ENCODE peak calls at places on chromosomes 7 and 10, in six cellular contexts. X, I, A, H, C and W are unnamed samples.

GRCh38 chr7:140165422-140165821 is 11.4 kb downstream of the KDM7A start:
- DNase-seq in I (no peak), C (no peak), A (no peak), H (no peak), X (no peak), W (no peak)

GRCh38 chr7:36777062-36777461 is 52.8 kb upstream of the AOAH start:
- DNase-seq in A (no peak), C (peak; percentile 26), X (peak; percentile 35), I (no peak), H (no peak), W (no peak)

GRCh38 chr10:62018141-62018911 is 116.8 kb downstream of the ARID5B start:
- DNase-seq in H (no peak), A (no peak), C (no peak), I (no peak), X (no peak), W (no peak)

GRCh38 chr10:101777857-101778145 is 1.9 kb upstream of the FGF8 start:
- DNase-seq in X (no peak), C (no peak), H (no peak), A (no peak), I (peak; percentile 62), W (no peak)

GRCh38 chr7:32393861-32394260 is 96.3 kb downstream of the LSM5 start:
- DNase-seq in C (no peak), H (no peak), A (no peak), I (no peak), X (no peak), W (no peak)

GRCh38 chr10:113492181-113492580 is 60.7 kb upstream of the HABP2 start:
- DNase-seq in I (no peak), C (no peak), H (no peak), X (no peak), A (no peak), W (no peak)

GRCh38 chr7:96997512-96998032 is 7.8 kb upstream of the DLX6 start:
- DNase-seq in H (no peak), A (no peak), I (no peak), X (no peak), C (no peak), W (no peak)

GRCh38 chr7:142797799-142798377 is 27.1 kb downstream of the PRSS2 start:
- DNase-seq in C (no peak), H (no peak), I (no peak), A (no peak), X (no peak), W (no peak)

GRCh38 chr7:96819111-96819700 is 109.6 kb upstream of the SEM1 start:
- DNase-seq in X (no peak), I (no peak), A (no peak), C (no peak), H (no peak), W (no peak)

GRCh38 chr10:76408646-76409045 is 977.2 kb downstream of the LRMDA start:
- DNase-seq in H (no peak), I (no peak), X (no peak), C (no peak), A (no peak), W (no peak)

GRCh38 chr10:72037266-72037665 is 51.1 kb downstream of the SPOCK2 start:
- DNase-seq in C (no peak), H (no peak), A (no peak), I (no peak), X (no peak), W (no peak)

GRCh38 chr7:2643386-2644229 is 11.8 kb downstream of the TTYH3 start:
- DNase-seq in C (no peak), A (no peak), X (no peak), I (no peak), H (no peak), W (no peak)

GRCh38 chr10:102941401-102941800 is 23.3 kb downstream of the CNNM2 start:
- DNase-seq in C (no peak), H (no peak), X (no peak), A (no peak), I (no peak), W (no peak)

GRCh38 chr10:71837085-71837827 is 13.8 kb downstream of the PSAP start:
- DNase-seq in A (no peak), H (no peak), X (no peak), C (no peak), I (no peak), W (no peak)

GRCh38 chr10:22651276-22651980 is 63.0 kb downstream of the PIP4K2A start:
- DNase-seq in C (no peak), H (no peak), A (no peak), X (no peak), I (peak; percentile 74), W (no peak)

GRCh38 chr7:112056409-112056808 is 149.8 kb downstream of the DOCK4 start:
- DNase-seq in C (no peak), X (no peak), I (no peak), H (no peak), A (no peak), W (no peak)

GRCh38 chr10:93600861-93601773 is at the start of gene RBP4:
- DNase-seq in C (no peak), X (no peak), A (peak; percentile 35), H (no peak), I (peak; percentile 69), W (no peak)

GRCh38 chr10:819326-819725 is 112.2 kb downstream of the LARP4B start:
- DNase-seq in I (no peak), C (no peak), H (no peak), X (no peak), A (no peak), W (no peak)

GRCh38 chr10:93671042-93671441 is 31.4 kb downstream of the FRA10AC1 start:
- DNase-seq in C (no peak), X (no peak), I (no peak), H (no peak), A (no peak), W (no peak)

GRCh38 chr7:82382276-82382675 is 61.3 kb downstream of the CACNA2D1 start:
- DNase-seq in H (no peak), C (no peak), X (no peak), A (no peak), I (no peak), W (no peak)

GRCh38 chr10:103736763-103737162 is 118.6 kb downstream of the SH3PXD2A start:
- DNase-seq in C (no peak), H (no peak), A (no peak), X (no peak), I (no peak), W (no peak)

GRCh38 chr10:109957092-109957797 is 33.9 kb upstream of the XPNPEP1 start:
- DNase-seq in X (no peak), C (no peak), A (no peak), I (no peak), H (no peak), W (no peak)

GRCh38 chr7:31744294-31744874 is 57.4 kb downstream of the PPP1R17 start:
- DNase-seq in C (no peak), H (peak; percentile 73), A (peak; percentile 82), X (peak; percentile 31), I (no peak), W (no peak)